ENCODE peak calls at places on chromosomes 1 and 21, in four cellular contexts. One of them, this sample, is unnamed.

GRCh38 chr1:228337031-228337564 is 69.5 kb downstream of the TRIM11 start:
- DNase-seq in mesenchymal stem cell: no peak
- DNase-seq in neuronal stem cell: no peak
- DNase-seq in H1: peak; percentile 37
- DNase-seq in this sample: no peak

GRCh38 chr1:169816617-169817016 is 21.9 kb upstream of the METTL18 start:
- DNase-seq in neuronal stem cell: no peak
- DNase-seq in mesenchymal stem cell: no peak
- DNase-seq in H1: no peak
- DNase-seq in this sample: no peak

GRCh38 chr1:15627343-15627988 is 10.2 kb downstream of the DDI2 start:
- DNase-seq in H1: no peak
- DNase-seq in mesenchymal stem cell: peak; percentile 38
- DNase-seq in neuronal stem cell: no peak
- DNase-seq in this sample: no peak

GRCh38 chr1:45303582-45304310 is 22.9 kb upstream of the HPDL start:
- DNase-seq in neuronal stem cell: peak; percentile 96
- DNase-seq in H1: peak; percentile 94
- DNase-seq in mesenchymal stem cell: peak; percentile 98
- DNase-seq in this sample: peak; percentile 99

GRCh38 chr1:211472724-211473123 is 19.2 kb downstream of the RD3 start:
- DNase-seq in neuronal stem cell: no peak
- DNase-seq in H1: no peak
- DNase-seq in mesenchymal stem cell: no peak
- DNase-seq in this sample: no peak

GRCh38 chr1:115640384-115640783 is 1.4 kb upstream of the VANGL1 start:
- DNase-seq in H1: no peak
- DNase-seq in mesenchymal stem cell: no peak
- DNase-seq in neuronal stem cell: no peak
- DNase-seq in this sample: no peak

GRCh38 chr21:45309069-45309521 is 21.4 kb upstream of the POFUT2 start:
- DNase-seq in mesenchymal stem cell: peak; percentile 90
- DNase-seq in H1: peak; percentile 95
- DNase-seq in neuronal stem cell: peak; percentile 53
- DNase-seq in this sample: peak; percentile 84

GRCh38 chr1:6086762-6087401 is 41.2 kb downstream of the KCNAB2 start:
- DNase-seq in H1: no peak
- DNase-seq in neuronal stem cell: no peak
- DNase-seq in mesenchymal stem cell: no peak
- DNase-seq in this sample: no peak

GRCh38 chr21:35940074-35940927 is 120.0 kb downstream of the SETD4 start:
- DNase-seq in H1: no peak
- DNase-seq in mesenchymal stem cell: peak; percentile 79
- DNase-seq in neuronal stem cell: peak; percentile 71
- DNase-seq in this sample: peak; percentile 32

GRCh38 chr1:185644531-185644930 is 89.7 kb upstream of the HMCN1 start:
- DNase-seq in mesenchymal stem cell: no peak
- DNase-seq in H1: no peak
- DNase-seq in neuronal stem cell: no peak
- DNase-seq in this sample: no peak

DNA sequence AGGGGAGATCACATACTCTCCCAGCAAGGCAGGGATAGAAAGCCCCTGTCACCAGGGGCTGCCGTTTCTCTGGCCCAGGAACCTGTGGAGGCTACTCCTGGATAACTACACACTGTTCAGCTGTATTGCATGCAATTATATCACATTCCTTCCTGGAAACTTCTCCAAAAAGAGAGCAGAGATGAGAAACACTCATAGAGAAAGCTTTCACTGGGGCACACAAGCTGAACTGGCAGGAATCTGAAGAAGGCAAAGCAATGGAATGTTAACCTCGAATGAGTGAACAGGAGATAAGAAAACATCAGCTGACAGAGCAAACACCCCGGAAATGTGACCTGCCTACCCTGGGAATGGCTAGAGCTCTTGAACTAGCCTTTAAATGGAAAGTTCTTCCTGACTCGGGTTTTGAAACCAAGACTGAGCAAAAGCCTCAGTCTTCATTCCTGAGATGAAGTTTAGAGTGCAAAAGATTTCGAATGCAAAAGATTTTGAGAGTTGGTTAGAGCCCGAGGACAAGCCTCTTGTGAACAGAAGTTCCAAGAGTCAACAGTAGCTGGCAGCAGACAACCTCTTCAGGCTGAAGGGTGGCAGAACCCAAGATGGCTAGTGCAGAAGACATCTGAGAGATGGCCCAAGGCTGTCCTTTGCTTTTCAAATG is 32.3 kb downstream of the CCN1 start:
- DNase-seq in neuronal stem cell: no peak
- DNase-seq in mesenchymal stem cell: peak; percentile 83
- DNase-seq in H1: no peak
- DNase-seq in this sample: peak; percentile 47
- H2BK15ac ChIP-seq in neuronal stem cell: no peak overlapping the region
- H2BK15ac ChIP-seq in mesenchymal stem cell: no peak overlapping the region
- H2BK15ac ChIP-seq in H1: no peak overlapping the region
- H2BK15ac ChIP-seq in this sample: no peak overlapping the region

DNA sequence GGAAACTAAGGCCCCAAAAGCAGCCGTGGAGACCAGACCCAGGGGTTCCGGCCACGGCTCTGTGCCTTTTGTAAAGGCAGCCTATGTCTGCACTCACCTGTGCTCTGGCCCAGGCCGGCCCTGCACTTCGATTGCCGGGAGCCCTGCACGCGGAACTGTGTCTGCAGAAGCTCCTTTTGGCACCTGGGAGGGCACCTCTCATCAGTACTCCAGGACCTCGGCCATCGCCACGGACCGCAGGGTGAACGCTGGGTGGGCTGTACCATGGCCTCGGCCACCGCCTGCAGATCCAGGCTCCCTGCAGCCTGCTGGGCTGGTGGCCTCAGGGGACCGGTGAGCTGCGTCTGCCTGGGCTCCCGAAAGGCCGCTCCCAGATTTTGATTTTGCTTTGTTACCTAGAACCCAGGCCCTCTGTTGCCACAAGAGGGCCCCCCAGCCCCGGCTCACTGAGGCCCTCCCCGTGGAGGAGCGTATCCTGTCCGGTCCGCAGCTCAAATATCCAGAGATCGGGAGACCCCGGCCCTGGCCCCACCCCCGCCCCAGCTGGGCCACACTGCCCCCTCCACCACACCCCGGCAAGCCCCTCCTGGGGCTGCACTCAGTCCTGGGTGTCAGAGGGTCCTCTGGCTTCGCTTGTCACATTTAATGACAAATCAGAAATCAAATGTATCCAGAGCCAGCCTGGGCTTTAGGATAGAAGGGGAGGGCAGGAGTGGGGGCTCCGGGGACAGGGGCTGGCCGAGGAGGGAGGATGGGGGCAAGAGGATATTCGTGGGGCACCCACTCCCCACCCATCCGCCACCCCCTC is 60.2 kb upstream of the PDE9A start:
- DNase-seq in H1: peak; percentile 85
- DNase-seq in neuronal stem cell: peak; percentile 59
- DNase-seq in mesenchymal stem cell: peak; percentile 65
- DNase-seq in this sample: peak; percentile 87
- H2BK12ac ChIP-seq in H1: no peak overlapping the region
- H2BK12ac ChIP-seq in neuronal stem cell: no peak overlapping the region
- H2BK12ac ChIP-seq in mesenchymal stem cell: peak overlapping the region; percentile 75
- H2BK12ac ChIP-seq in this sample: no peak overlapping the region

DNA sequence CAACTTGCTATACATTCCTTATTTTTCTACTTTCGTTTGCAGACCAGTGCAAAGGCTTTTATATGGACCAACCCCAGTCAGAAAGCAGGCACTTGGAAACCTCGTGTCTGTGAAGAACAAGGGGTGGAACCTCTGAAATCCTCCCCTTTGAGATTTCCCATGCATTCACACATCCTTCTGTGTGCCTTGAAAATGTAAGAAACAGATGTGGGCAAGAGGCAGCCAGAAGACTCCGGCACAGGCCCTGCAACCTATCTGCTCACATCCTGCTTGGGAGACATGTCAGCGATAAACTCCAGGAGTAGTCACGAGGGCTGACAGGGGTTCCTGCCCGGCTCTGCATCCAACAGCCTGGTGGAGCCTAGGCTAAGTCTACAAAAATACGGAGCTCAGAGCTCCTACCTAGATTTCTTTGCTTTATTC is 42.5 kb downstream of the ETS2 start:
- DNase-seq in H1: peak; percentile 35
- DNase-seq in mesenchymal stem cell: peak; percentile 79
- DNase-seq in neuronal stem cell: no peak
- DNase-seq in this sample: no peak
- H2BK15ac ChIP-seq in H1: no peak overlapping the region
- H2BK15ac ChIP-seq in mesenchymal stem cell: no peak overlapping the region
- H2BK15ac ChIP-seq in neuronal stem cell: no peak overlapping the region
- H2BK15ac ChIP-seq in this sample: no peak overlapping the region

DNA sequence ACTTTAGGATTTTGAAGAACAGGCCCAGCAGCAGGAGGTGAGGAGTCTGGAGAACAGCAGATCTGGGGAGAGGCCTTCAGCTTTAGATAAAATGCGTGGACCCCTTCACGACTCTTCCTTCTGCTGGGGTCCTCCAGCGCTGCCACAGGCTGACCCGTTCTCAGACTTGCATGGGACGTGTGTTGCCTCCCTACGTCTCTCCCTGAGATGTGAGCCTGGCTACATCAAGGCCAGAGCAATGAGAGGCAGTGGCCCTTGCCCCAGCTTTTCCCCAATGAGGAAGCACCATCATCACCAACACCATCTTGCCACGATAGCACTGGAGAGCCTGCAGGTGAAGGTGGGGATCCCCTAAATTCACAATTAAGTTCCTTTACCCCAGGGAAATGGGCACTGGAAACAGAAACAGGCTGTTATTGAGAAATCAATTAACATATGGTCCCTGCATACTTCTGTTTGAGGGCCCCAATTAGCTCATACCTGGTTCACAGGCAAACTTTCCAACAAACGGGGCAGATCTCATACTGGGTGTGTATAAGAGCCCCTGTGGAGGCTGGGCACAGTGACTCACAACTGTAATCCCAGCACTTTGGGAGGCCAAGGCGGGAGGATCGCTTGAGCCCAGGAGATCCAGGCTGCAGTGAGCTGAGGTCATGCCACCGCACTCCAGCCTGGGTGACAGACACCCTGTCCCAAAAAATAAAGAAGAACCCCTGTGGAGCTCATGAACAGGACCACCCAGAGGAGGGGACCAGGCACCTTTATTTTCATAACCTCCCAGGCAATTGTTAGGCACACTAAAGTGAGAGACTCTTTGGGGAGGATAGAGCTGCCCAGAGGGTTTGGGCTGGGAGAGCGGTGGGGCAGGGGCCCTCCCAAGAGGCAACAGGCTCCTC is 12.1 kb upstream of the ADAMTSL4 start:
- DNase-seq in neuronal stem cell: no peak
- DNase-seq in H1: no peak
- DNase-seq in mesenchymal stem cell: peak; percentile 43
- DNase-seq in this sample: no peak
- H2BK12ac ChIP-seq in neuronal stem cell: peak overlapping the region; percentile 84
- H2BK12ac ChIP-seq in H1: peak overlapping the region; percentile 30
- H2BK12ac ChIP-seq in mesenchymal stem cell: no peak overlapping the region
- H2BK12ac ChIP-seq in this sample: no peak overlapping the region

DNA sequence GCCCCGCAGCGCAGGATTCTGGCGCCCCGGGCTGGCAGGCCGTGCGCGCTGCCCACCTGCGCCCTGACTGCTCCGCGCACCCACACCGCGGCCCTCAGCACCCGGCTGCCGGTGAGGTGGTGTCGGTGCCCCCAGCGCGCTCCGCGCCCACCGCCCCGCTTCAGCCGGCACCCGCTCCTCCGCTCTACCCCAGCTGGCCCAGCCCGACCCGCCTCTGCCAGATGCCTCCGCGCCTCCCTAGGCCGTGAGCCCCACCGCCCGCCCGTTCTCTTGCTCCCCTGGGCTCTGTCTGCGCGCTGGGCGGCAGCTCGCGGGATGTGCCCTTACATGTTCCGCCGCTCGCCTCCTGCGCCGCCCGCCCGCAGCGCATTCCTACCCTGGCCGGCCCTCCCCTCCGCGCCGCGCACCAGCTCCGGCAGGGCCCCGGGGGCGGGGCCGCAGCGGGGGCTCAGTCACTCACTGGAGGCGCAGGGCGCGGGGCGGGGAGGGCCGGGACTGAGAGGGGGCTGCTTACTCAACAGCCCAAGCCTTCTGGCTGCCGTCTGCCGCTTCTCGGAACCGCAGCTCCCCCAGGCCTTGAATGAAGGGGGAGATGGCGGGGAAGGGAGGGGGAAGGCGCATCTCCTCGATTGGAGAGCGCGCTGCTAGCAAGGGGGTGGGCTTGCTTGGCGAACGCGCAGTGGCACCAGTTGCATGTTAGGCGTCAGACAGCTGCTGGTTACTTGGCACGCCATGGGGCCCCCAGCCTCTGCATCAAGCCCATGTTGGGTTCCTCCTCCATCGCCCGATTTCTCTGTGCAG is at the start of gene PHLDA3:
- DNase-seq in neuronal stem cell: peak; percentile 80
- DNase-seq in H1: peak; percentile 82
- DNase-seq in mesenchymal stem cell: peak; percentile 94
- DNase-seq in this sample: peak; percentile 92
- H2BK15ac ChIP-seq in neuronal stem cell: peak within 1 kb of the TSS; percentile 52
- H2BK15ac ChIP-seq in H1: peak within 1 kb of the TSS; percentile 96
- H2BK15ac ChIP-seq in mesenchymal stem cell: peak within 1 kb of the TSS; percentile 97
- H2BK15ac ChIP-seq in this sample: peak within 1 kb of the TSS; percentile 53

DNA sequence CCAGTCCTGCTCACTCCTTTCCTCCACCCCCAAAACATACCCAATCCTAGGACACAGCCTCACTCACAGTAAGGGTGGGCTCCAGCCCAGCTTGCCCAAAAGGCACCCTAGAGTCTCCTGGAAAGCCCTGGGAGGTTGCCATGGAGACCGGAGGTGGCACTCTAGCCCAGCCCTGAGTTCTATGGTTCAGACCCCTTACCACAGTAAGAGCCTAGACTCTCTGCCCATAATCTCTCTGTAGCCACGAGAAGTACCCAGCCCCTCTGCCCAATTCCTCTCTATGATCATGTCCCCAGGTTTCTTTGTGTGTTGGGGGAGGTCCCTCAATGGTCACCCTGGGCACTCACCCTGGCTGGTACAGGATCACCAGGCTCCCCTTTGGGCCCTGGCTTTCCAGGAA is 14.4 kb downstream of the COL16A1 start:
- DNase-seq in H1: no peak
- DNase-seq in neuronal stem cell: no peak
- DNase-seq in mesenchymal stem cell: no peak
- DNase-seq in this sample: no peak
- H2BK12ac ChIP-seq in H1: no peak overlapping the region
- H2BK12ac ChIP-seq in neuronal stem cell: peak overlapping the region; percentile 51
- H2BK12ac ChIP-seq in mesenchymal stem cell: peak overlapping the region; percentile 72
- H2BK12ac ChIP-seq in this sample: no peak overlapping the region

GRCh38 chr1:26994772-26995625 is 1.5 kb downstream of the TRNP1 start:
- DNase-seq in neuronal stem cell: no peak
- DNase-seq in mesenchymal stem cell: no peak
- DNase-seq in H1: peak; percentile 56
- DNase-seq in this sample: peak; percentile 47
- H2BK15ac ChIP-seq in neuronal stem cell: no peak overlapping the region
- H2BK15ac ChIP-seq in mesenchymal stem cell: peak overlapping the region; percentile 35
- H2BK15ac ChIP-seq in H1: no peak overlapping the region
- H2BK15ac ChIP-seq in this sample: no peak overlapping the region

DNA sequence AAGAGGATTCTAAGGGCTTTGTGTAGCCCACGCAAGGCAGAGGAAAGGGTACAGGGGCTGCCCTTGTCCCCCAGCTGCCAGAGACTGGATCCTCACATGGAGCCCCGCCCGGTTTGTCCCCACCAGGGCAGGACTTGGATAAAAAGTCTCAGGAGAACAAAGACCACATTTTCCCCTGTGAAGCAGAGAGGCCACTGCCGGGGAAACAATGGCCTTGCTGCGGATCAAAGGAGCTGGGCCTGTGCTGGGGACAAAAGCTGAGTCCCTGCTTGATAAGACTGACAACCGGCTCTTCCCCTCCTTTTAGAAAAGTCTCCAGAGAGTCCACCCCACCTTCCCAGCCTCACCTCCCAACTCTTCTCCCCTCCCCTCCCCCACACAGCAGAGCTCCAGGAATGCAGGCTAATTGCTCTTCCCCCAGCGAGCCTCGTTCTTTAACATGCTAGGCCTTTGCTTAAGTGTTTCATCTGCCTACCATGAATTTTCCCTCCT is 142.4 kb downstream of the PLPP3 start:
- DNase-seq in H1: peak; percentile 67
- DNase-seq in neuronal stem cell: peak; percentile 88
- DNase-seq in mesenchymal stem cell: no peak
- DNase-seq in this sample: peak; percentile 84
- H2BK12ac ChIP-seq in H1: peak overlapping the region; percentile 65
- H2BK12ac ChIP-seq in neuronal stem cell: no peak overlapping the region
- H2BK12ac ChIP-seq in mesenchymal stem cell: no peak overlapping the region
- H2BK12ac ChIP-seq in this sample: no peak overlapping the region